ENCODE peak calls at places on chromosomes 2 and 18, in ten cellular contexts. One of them, this sample, is unnamed.

GRCh38 chr2:46331099-46331766 is 34.0 kb downstream of the EPAS1 start:
- DNase-seq in GM19239: no peak
- DNase-seq in B cell: peak; percentile 10
- DNase-seq in epithelial cell of esophagus: peak; percentile 23
- DNase-seq in right cardiac atrium: no peak
- DNase-seq in fibroblast of pulmonary artery: no peak
- DNase-seq in iPS DF 6.9: no peak
- DNase-seq in fibroblast of gingiva: peak; percentile 70
- DNase-seq in NCI-H1092 treated with DMSO at 0.1 percent for 48 hours: no peak
- DNase-seq in activated CD4-positive, alpha-beta T cell treated with anti-CD3 and anti-CD28 coated beads for 4 hours: no peak
- DNase-seq in this sample: no peak

GRCh38 chr2:143230506-143231256 is 101.5 kb downstream of the ARHGAP15 start:
- DNase-seq in fibroblast of pulmonary artery: no peak
- DNase-seq in GM19239: no peak
- DNase-seq in epithelial cell of esophagus: no peak
- DNase-seq in right cardiac atrium: no peak
- DNase-seq in NCI-H1092 treated with DMSO at 0.1 percent for 48 hours: no peak
- DNase-seq in fibroblast of gingiva: no peak
- DNase-seq in B cell: no peak
- DNase-seq in iPS DF 6.9: no peak
- DNase-seq in activated CD4-positive, alpha-beta T cell treated with anti-CD3 and anti-CD28 coated beads for 4 hours: no peak
- DNase-seq in this sample: no peak

GRCh38 chr2:182088681-182089333 is 103.2 kb downstream of the PPP1R1C start:
- DNase-seq in right cardiac atrium: no peak
- DNase-seq in GM19239: no peak
- DNase-seq in B cell: no peak
- DNase-seq in fibroblast of gingiva: peak; percentile 12
- DNase-seq in NCI-H1092 treated with DMSO at 0.1 percent for 48 hours: no peak
- DNase-seq in fibroblast of pulmonary artery: no peak
- DNase-seq in iPS DF 6.9: no peak
- DNase-seq in activated CD4-positive, alpha-beta T cell treated with anti-CD3 and anti-CD28 coated beads for 4 hours: no peak
- DNase-seq in epithelial cell of esophagus: no peak
- DNase-seq in this sample: no peak

GRCh38 chr2:180991361-180991760 is 11.0 kb downstream of the UBE2E3 start:
- DNase-seq in B cell: no peak
- DNase-seq in iPS DF 6.9: no peak
- DNase-seq in epithelial cell of esophagus: no peak
- DNase-seq in right cardiac atrium: no peak
- DNase-seq in fibroblast of pulmonary artery: no peak
- DNase-seq in fibroblast of gingiva: no peak
- DNase-seq in activated CD4-positive, alpha-beta T cell treated with anti-CD3 and anti-CD28 coated beads for 4 hours: no peak
- DNase-seq in NCI-H1092 treated with DMSO at 0.1 percent for 48 hours: no peak
- DNase-seq in GM19239: no peak
- DNase-seq in this sample: no peak

GRCh38 chr2:101837354-101837753 is 139.8 kb downstream of the MAP4K4 start:
- DNase-seq in NCI-H1092 treated with DMSO at 0.1 percent for 48 hours: no peak
- DNase-seq in fibroblast of pulmonary artery: no peak
- DNase-seq in right cardiac atrium: no peak
- DNase-seq in iPS DF 6.9: no peak
- DNase-seq in epithelial cell of esophagus: no peak
- DNase-seq in fibroblast of gingiva: no peak
- DNase-seq in activated CD4-positive, alpha-beta T cell treated with anti-CD3 and anti-CD28 coated beads for 4 hours: no peak
- DNase-seq in GM19239: no peak
- DNase-seq in B cell: no peak
- DNase-seq in this sample: no peak

GRCh38 chr2:188573453-188573852 is 281.8 kb downstream of the GULP1 start:
- DNase-seq in B cell: no peak
- DNase-seq in GM19239: no peak
- DNase-seq in iPS DF 6.9: no peak
- DNase-seq in fibroblast of pulmonary artery: no peak
- DNase-seq in activated CD4-positive, alpha-beta T cell treated with anti-CD3 and anti-CD28 coated beads for 4 hours: no peak
- DNase-seq in fibroblast of gingiva: peak; percentile 55
- DNase-seq in right cardiac atrium: no peak
- DNase-seq in epithelial cell of esophagus: no peak
- DNase-seq in NCI-H1092 treated with DMSO at 0.1 percent for 48 hours: no peak
- DNase-seq in this sample: no peak

GRCh38 chr18:10490401-10491289 is 35.2 kb upstream of the NAPG start:
- DNase-seq in right cardiac atrium: no peak
- DNase-seq in epithelial cell of esophagus: no peak
- DNase-seq in fibroblast of pulmonary artery: no peak
- DNase-seq in NCI-H1092 treated with DMSO at 0.1 percent for 48 hours: no peak
- DNase-seq in fibroblast of gingiva: no peak
- DNase-seq in GM19239: peak; percentile 54
- DNase-seq in B cell: peak; percentile 86
- DNase-seq in iPS DF 6.9: no peak
- DNase-seq in activated CD4-positive, alpha-beta T cell treated with anti-CD3 and anti-CD28 coated beads for 4 hours: peak; percentile 56
- DNase-seq in this sample: peak; percentile 44

GRCh38 chr2:217950401-217950871 is 52.4 kb downstream of the TNS1 start:
- DNase-seq in NCI-H1092 treated with DMSO at 0.1 percent for 48 hours: no peak
- DNase-seq in activated CD4-positive, alpha-beta T cell treated with anti-CD3 and anti-CD28 coated beads for 4 hours: no peak
- DNase-seq in right cardiac atrium: no peak
- DNase-seq in fibroblast of gingiva: no peak
- DNase-seq in epithelial cell of esophagus: no peak
- DNase-seq in iPS DF 6.9: no peak
- DNase-seq in GM19239: no peak
- DNase-seq in B cell: no peak
- DNase-seq in fibroblast of pulmonary artery: no peak
- DNase-seq in this sample: no peak

GRCh38 chr2:28274911-28275685 is 117.6 kb upstream of the FOSL2 start:
- DNase-seq in fibroblast of pulmonary artery: peak; percentile 97
- DNase-seq in activated CD4-positive, alpha-beta T cell treated with anti-CD3 and anti-CD28 coated beads for 4 hours: no peak
- DNase-seq in B cell: no peak
- DNase-seq in iPS DF 6.9: peak; percentile 13
- DNase-seq in GM19239: no peak
- DNase-seq in fibroblast of gingiva: peak; percentile 48
- DNase-seq in right cardiac atrium: no peak
- DNase-seq in epithelial cell of esophagus: peak; percentile 97
- DNase-seq in NCI-H1092 treated with DMSO at 0.1 percent for 48 hours: no peak
- DNase-seq in this sample: no peak

GRCh38 chr18:32438173-32438572 is 32.5 kb downstream of the GAREM1 start:
- DNase-seq in activated CD4-positive, alpha-beta T cell treated with anti-CD3 and anti-CD28 coated beads for 4 hours: no peak
- DNase-seq in GM19239: no peak
- DNase-seq in fibroblast of pulmonary artery: no peak
- DNase-seq in right cardiac atrium: peak; percentile 90
- DNase-seq in iPS DF 6.9: no peak
- DNase-seq in NCI-H1092 treated with DMSO at 0.1 percent for 48 hours: no peak
- DNase-seq in epithelial cell of esophagus: no peak
- DNase-seq in fibroblast of gingiva: no peak
- DNase-seq in B cell: no peak
- DNase-seq in this sample: no peak

GRCh38 chr2:105849431-105850179 is 104.9 kb downstream of the NCK2 start:
- DNase-seq in epithelial cell of esophagus: no peak
- DNase-seq in right cardiac atrium: no peak
- DNase-seq in fibroblast of pulmonary artery: no peak
- DNase-seq in B cell: no peak
- DNase-seq in iPS DF 6.9: no peak
- DNase-seq in NCI-H1092 treated with DMSO at 0.1 percent for 48 hours: peak; percentile 26
- DNase-seq in GM19239: no peak
- DNase-seq in activated CD4-positive, alpha-beta T cell treated with anti-CD3 and anti-CD28 coated beads for 4 hours: no peak
- DNase-seq in fibroblast of gingiva: no peak
- DNase-seq in this sample: no peak